ENCODE peak calls at places on chromosomes 4 and X, in seven cellular contexts. U is GM23338, I is neural progenitor cell, N is psoas muscle, J is WERI-Rb-1, Q is cardiac muscle cell, W is lower lobe of right lung. D is an unnamed sample.

GRCh38 chrX:39204945-39205344 is 403.7 kb downstream of the MID1IP1 start:
- DNase-seq in Q (no peak), N (no peak), W (no peak), J (no peak), I (no peak), U (no peak), D (no peak)

GRCh38 chr4:139227729-139228404 is 50.8 kb upstream of the ELF2 start:
- DNase-seq in N (no peak), I (no peak), U (peak), J (no peak), Q (no peak), W (no peak), D (no peak)

GRCh38 chr4:19301527-19301926 is 950.2 kb upstream of the SLIT2 start:
- DNase-seq in I (no peak), J (no peak), U (peak), N (no peak), W (no peak), Q (no peak), D (no peak)

GRCh38 chr4:77201857-77202256 is 44.9 kb downstream of the CCNG2 start:
- DNase-seq in J (no peak), U (no peak), Q (no peak), I (no peak), N (no peak), W (no peak), D (no peak)

GRCh38 chrX:41245641-41246040 is 88.3 kb upstream of the DDX3X start:
- DNase-seq in I (no peak), N (no peak), U (no peak), W (no peak), Q (no peak), J (no peak), D (no peak)

GRCh38 chr4:39104255-39104654 is 42.2 kb downstream of the KLHL5 start:
- DNase-seq in Q (no peak), W (no peak), J (no peak), I (no peak), N (no peak), U (no peak), D (no peak)

GRCh38 chrX:31546130-31546529 is 474.3 kb upstream of the FTHL17 start:
- DNase-seq in J (no peak), W (no peak), N (no peak), Q (peak), U (no peak), I (no peak), D (no peak)

GRCh38 chr4:83644677-83645639 is 109.0 kb downstream of the GPAT3 start:
- DNase-seq in I (peak), W (no peak), J (peak), Q (peak), N (no peak), U (peak), D (no peak)

GRCh38 chrX:87572911-87573310 is 55.3 kb downstream of the KLHL4 start:
- DNase-seq in W (no peak), U (no peak), J (no peak), I (no peak), Q (peak), N (no peak), D (no peak)

GRCh38 chrX:9911479-9911878 is 55.7 kb upstream of the CLDN34 start:
- DNase-seq in Q (peak), J (no peak), U (no peak), W (no peak), N (no peak), I (no peak), D (no peak)

GRCh38 chrX:9912341-9912740 is 54.8 kb upstream of the CLDN34 start:
- DNase-seq in Q (peak), U (peak), W (no peak), N (no peak), I (peak), J (no peak), D (no peak)

GRCh38 chrX:9909254-9909653 is 57.9 kb upstream of the CLDN34 start:
- DNase-seq in U (no peak), J (no peak), I (no peak), W (no peak), N (no peak), Q (no peak), D (no peak)

GRCh38 chrX:9917861-9918260 is 49.3 kb upstream of the CLDN34 start:
- DNase-seq in U (no peak), J (no peak), I (no peak), N (no peak), Q (no peak), W (no peak), D (no peak)

DNA sequence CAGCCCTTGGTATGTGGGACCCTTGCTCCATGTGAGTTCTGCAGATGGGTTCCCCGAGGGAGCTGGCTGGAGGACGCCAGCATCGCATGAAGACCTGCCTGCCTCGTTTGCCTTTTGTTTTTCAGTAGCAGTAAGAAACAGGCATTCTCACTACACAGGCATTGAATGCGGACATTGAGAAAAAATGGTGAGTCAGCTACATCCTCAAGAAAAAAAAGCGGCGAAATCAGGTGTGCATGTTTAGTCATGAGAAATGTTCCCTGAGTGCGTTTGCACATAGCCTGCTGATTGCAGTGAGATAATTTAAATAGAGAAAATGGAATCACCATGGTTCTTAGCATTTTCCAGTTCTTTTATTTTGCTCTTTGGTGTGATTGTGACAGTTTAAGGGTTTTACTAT is 54.1 kb upstream of the CLDN34 start:
- DNase-seq in U (no peak), N (no peak), Q (no peak), W (no peak), I (no peak), J (no peak), D (no peak)
- H3K4me3 ChIP-seq in U (no peak), N (no peak), Q (no peak), W (no peak), I (no peak), J (no peak), D (no peak)

GRCh38 chrX:110394653-110395052 is 36.0 kb downstream of the RTL9 start:
- DNase-seq in J (no peak), W (no peak), Q (peak), U (no peak), N (no peak), I (no peak), D (no peak)
- H3K27ac ChIP-seq in J (no peak), W (no peak), Q (no peak), U (no peak), N (no peak), I (no peak), D (no peak)

DNA sequence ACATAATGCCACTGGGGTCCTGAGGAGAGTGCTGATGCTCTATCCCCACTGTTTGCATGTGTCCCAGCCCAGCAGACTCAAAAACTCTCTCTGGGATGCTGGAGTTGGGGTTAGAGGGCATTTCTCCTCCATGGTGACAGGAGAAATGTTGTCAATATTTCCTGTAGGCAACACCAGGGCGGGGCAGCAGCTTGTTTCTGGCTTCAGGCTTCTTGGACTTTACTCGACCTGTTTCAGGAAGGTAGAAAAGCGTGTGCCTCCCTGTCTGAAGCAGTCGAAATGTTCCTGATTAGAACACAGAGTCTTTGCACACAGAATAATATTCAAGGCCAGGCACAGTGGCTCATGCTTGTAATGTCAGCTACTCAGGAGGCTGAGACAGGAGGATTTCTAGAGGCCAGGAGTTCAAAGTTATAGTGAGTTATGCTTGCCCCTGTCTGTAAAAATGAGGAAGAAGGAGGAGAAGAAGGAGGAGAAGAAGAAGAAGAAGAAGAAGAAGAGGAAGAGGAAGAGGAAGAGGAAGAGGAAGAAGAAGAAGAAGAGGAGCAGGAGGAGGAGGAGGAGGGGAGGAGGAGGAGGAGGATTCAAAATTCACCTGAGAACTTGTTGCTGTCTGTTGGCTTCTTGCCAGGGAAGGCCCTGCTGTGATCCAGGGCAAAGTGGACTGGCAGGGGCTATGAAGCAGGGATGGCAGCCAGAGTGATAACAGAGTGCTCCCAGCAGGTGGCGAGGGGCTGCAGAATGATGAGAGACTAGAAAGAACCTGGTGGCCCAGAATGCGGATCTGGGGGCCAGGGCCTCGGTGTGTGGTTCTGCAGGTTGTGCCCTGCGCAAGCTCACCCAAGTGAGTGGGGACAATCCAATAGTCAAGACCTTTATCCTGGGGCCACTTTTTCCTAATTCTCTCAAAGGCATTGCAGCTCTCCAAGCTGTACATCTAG is 82.9 kb downstream of the RTL5 start:
- DNase-seq in Q (no peak), J (peak), U (peak), I (no peak), N (no peak), W (no peak), D (peak)
- TF ChIP-seq CTCF in Q (no peak), J (peak), U (peak), I (no peak), N (no peak), W (no peak), D (no peak)

GRCh38 chr4:163330828-163331628 is 1.4 kb downstream of the NPY1R start:
- DNase-seq in J (no peak), W (no peak), U (no peak), N (no peak), Q (no peak), I (no peak), D (no peak)
- H3K4me3 ChIP-seq in J (peak), W (peak), U (peak), N (peak), Q (peak), I (peak), D (peak)

DNA sequence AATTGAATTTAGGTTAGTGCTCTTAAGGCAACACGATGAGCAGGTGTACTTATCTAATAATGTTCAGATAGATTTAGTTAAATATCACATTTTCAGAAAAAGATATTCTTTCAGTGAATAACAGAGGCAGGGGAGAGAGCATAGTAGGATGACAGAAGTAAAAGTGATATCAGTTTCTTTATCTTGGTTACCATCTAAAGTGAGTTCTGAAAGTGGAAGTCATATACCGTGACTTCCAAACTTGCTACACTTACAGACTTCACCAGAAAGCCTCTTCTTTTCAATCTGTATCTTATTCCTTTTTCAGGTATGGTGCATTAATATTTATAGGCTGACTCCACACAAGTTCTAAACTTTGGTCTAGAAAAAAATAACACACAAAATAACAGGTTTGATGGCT is 124.9 kb downstream of the POU4F2 start:
- DNase-seq in W (no peak), U (no peak), I (no peak), Q (no peak), N (no peak), J (no peak), D (no peak)
- H3K27ac ChIP-seq in W (no peak), U (no peak), I (no peak), Q (no peak), N (no peak), J (no peak), D (no peak)

GRCh38 chrX:107107459-107107858 is 11.2 kb downstream of the RBM41 start:
- DNase-seq in N (no peak), U (no peak), I (no peak), Q (no peak), J (no peak), W (no peak), D (no peak)

DNA sequence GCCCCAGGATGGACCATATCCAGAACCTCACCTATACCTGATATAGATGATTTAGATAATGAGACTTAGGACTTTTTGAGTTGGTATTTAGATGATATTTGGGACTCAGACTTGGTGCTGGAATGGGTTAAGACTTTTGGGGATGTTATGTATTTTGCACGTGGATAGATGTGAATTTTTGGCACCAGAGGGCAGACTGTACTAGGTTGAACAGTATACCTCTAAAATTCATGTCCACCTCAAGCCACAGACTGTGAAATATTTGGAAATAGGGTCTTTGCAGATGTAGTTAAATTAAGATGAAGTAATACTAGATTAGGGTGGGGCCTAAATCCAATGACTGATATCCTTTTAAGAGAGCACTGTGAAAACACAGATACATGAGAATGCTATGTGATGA is 15.6 kb downstream of the RBM41 start:
- DNase-seq in J (no peak), Q (peak), W (no peak), I (no peak), N (no peak), U (no peak), D (no peak)
- TF ChIP-seq CTCF in J (no peak), Q (no peak), W (no peak), I (peak), N (no peak), U (peak), D (no peak)